ENCODE peak calls at places on chromosomes 6 and 20, in five cellular contexts. R, M, J, G and D are unnamed samples.

GRCh38 chr6:14333556-14334305 is 216.2 kb downstream of the CD83 start:
- DNase-seq in G (no peak), M (no peak), R (no peak), J (no peak), D (no peak)

GRCh38 chr6:122790740-122791679 is 2.0 kb downstream of the SMPDL3A start:
- DNase-seq in M (no peak), G (no peak), J (no peak), R (no peak), D (no peak)

GRCh38 chr6:137981758-137982157 is 114.7 kb downstream of the TNFAIP3 start:
- DNase-seq in J (no peak), M (no peak), G (no peak), R (no peak), D (no peak)

GRCh38 chr20:19812696-19813095 is 54.6 kb downstream of the RIN2 start:
- DNase-seq in G (no peak), J (no peak), M (no peak), R (no peak), D (no peak)

GRCh38 chr6:7086488-7086887 is 21.3 kb upstream of the RREB1 start:
- DNase-seq in M (peak), G (no peak), R (no peak), J (peak), D (no peak)

GRCh38 chr6:2999005-2999620 is 581 bp upstream of the NQO2 start:
- DNase-seq in R (no peak), J (no peak), M (no peak), G (peak), D (no peak)

GRCh38 chr20:4737857-4738627 is 16.3 kb downstream of the PRND start:
- DNase-seq in J (no peak), R (no peak), M (no peak), G (no peak), D (no peak)

GRCh38 chr6:139519097-139519496 is 144.6 kb upstream of the CITED2 start:
- DNase-seq in R (no peak), M (no peak), G (no peak), J (no peak), D (no peak)

GRCh38 chr6:118899948-118900347 is 6.0 kb downstream of the ASF1A start:
- DNase-seq in M (peak), R (no peak), G (no peak), J (peak), D (no peak)

GRCh38 chr20:46930940-46931339 is 36.3 kb downstream of the EYA2 start:
- DNase-seq in J (no peak), G (no peak), R (no peak), M (no peak), D (no peak)

GRCh38 chr6:18022398-18023231 is 35.2 kb upstream of the KIF13A start:
- DNase-seq in G (no peak), R (no peak), M (no peak), J (no peak), D (no peak)

GRCh38 chr6:115514656-115515055 is 546.0 kb downstream of the FRK start:
- DNase-seq in R (no peak), G (no peak), J (no peak), M (no peak), D (no peak)

GRCh38 chr6:18654821-18655220 is 267.7 kb downstream of the RNF144B start:
- DNase-seq in J (no peak), M (no peak), G (no peak), R (no peak), D (no peak)

GRCh38 chr6:142521791-142522190 is 220.0 kb downstream of the ADGRG6 start:
- DNase-seq in R (no peak), G (no peak), M (no peak), J (no peak), D (no peak)

GRCh38 chr6:168122521-168122920 is 43.5 kb upstream of the FRMD1 start:
- DNase-seq in J (no peak), R (no peak), M (no peak), G (no peak), D (no peak)

GRCh38 chr6:11343963-11344714 is 111.7 kb upstream of the NEDD9 start:
- DNase-seq in M (no peak), R (no peak), G (no peak), J (no peak), D (no peak)

GRCh38 chr6:70289299-70289698 is 13.6 kb downstream of the COL9A1 start:
- DNase-seq in G (no peak), R (no peak), M (no peak), J (no peak), D (no peak)

GRCh38 chr20:57437672-57438330 is 46.6 kb downstream of the RBM38 start:
- DNase-seq in M (no peak), G (no peak), R (no peak), J (no peak), D (no peak)

GRCh38 chr20:14707865-14708574 is 370.6 kb upstream of the FLRT3 start:
- DNase-seq in G (no peak), M (no peak), R (no peak), J (no peak), D (no peak)

GRCh38 chr6:23224540-23224939 is 655.2 kb downstream of the HDGFL1 start:
- DNase-seq in M (no peak), G (no peak), J (no peak), R (no peak), D (no peak)

GRCh38 chr6:89035252-89036106 is 45.1 kb upstream of the PNRC1 start:
- DNase-seq in J (no peak), R (no peak), M (no peak), G (peak), D (peak)

GRCh38 chr6:13238017-13238416 is 90.3 kb downstream of the TBC1D7 start:
- DNase-seq in R (no peak), G (no peak), J (no peak), M (no peak), D (no peak)

GRCh38 chr6:119310486-119311036 is 39.0 kb downstream of the MAN1A1 start:
- DNase-seq in R (no peak), J (no peak), G (no peak), M (no peak), D (no peak)

GRCh38 chr6:34441526-34441925 is 15.7 kb upstream of the RPS10 start:
- DNase-seq in G (no peak), J (no peak), R (no peak), M (no peak), D (no peak)